ENCODE peak calls at places on chromosomes 7 and 10, in seven cellular contexts. E is heart left ventricle; D is activated CD8-positive, alpha-beta memory T cell treated with anti-CD3 and anti-CD28 coated beads for 4 hours; J is ELR; V is fibroblast of mammary gland; H is HT-29; B is cardiac fibroblast. Q is an unnamed sample.

GRCh38 chr7:24956021-24956420 is 24.0 kb downstream of the OSBPL3 start:
- DNase-seq in E (no peak), D (no peak), J (peak; percentile 60), V (no peak), H (no peak), B (no peak), Q (no peak)

GRCh38 chr10:121886997-121887622 is 40.7 kb downstream of the ATE1 start:
- DNase-seq in E (peak; percentile 70), D (no peak), J (peak; percentile 70), V (peak; percentile 73), H (peak; percentile 79), B (peak; percentile 80), Q (peak; percentile 42)

GRCh38 chr10:78443900-78444571 is 410.4 kb downstream of the RPS24 start:
- DNase-seq in E (no peak), D (no peak), J (no peak), V (peak; percentile 19), H (no peak), B (no peak), Q (no peak)

GRCh38 chr10:130967161-130967560 is 344.4 kb downstream of the TCERG1L start:
- DNase-seq in E (no peak), D (no peak), J (no peak), V (no peak), H (no peak), B (no peak), Q (no peak)

GRCh38 chr7:67100956-67101361 is 104.3 kb downstream of the TYW1 start:
- DNase-seq in E (no peak), D (no peak), J (no peak), V (no peak), H (no peak), B (peak; percentile 21), Q (no peak)

GRCh38 chr7:149104749-149105148 is 14.2 kb upstream of the ZNF786 start:
- DNase-seq in E (no peak), D (no peak), J (no peak), V (no peak), H (no peak), B (no peak), Q (no peak)

GRCh38 chr7:69123003-69123402 is 475.3 kb upstream of the AUTS2 start:
- DNase-seq in E (no peak), D (no peak), J (no peak), V (no peak), H (no peak), B (no peak), Q (no peak)

GRCh38 chr7:113945018-113945938 is 26.5 kb upstream of the PPP1R3A start:
- DNase-seq in E (peak; percentile 25), D (no peak), J (no peak), V (no peak), H (no peak), B (no peak), Q (no peak)

GRCh38 chr10:59362184-59362966 is at the start of gene FAM13C:
- DNase-seq in E (peak; percentile 83), D (no peak), J (peak; percentile 37), V (peak; percentile 42), H (no peak), B (peak; percentile 66), Q (peak; percentile 69)

GRCh38 chr10:114897593-114897992 is 40.4 kb upstream of the TRUB1 start:
- DNase-seq in E (no peak), D (no peak), J (no peak), V (no peak), H (no peak), B (no peak), Q (no peak)

GRCh38 chr7:77697535-77697831 is 1.2 kb downstream of the RSBN1L start:
- DNase-seq in E (no peak), D (no peak), J (no peak), V (no peak), H (no peak), B (no peak), Q (no peak)

GRCh38 chr7:18429547-18429946 is 66.0 kb upstream of the HDAC9 start:
- DNase-seq in E (no peak), D (no peak), J (peak; percentile 63), V (peak; percentile 38), H (no peak), B (peak; percentile 53), Q (peak; percentile 55)

GRCh38 chr10:15439381-15439837 is 68.3 kb upstream of the FAM171A1 start:
- DNase-seq in E (peak; percentile 71), D (no peak), J (peak; percentile 12), V (peak; percentile 68), H (no peak), B (peak; percentile 90), Q (peak; percentile 3)

GRCh38 chr7:106216517-106217088 is 68.2 kb downstream of the NAMPT start:
- DNase-seq in E (no peak), D (no peak), J (peak; percentile 96), V (peak; percentile 99), H (peak; percentile 84), B (peak; percentile 98), Q (peak; percentile 96)

GRCh38 chr7:156604311-156604710 is 36.3 kb upstream of the RNF32 start:
- DNase-seq in E (no peak), D (no peak), J (peak; percentile 28), V (peak; percentile 11), H (no peak), B (no peak), Q (peak; percentile 34)

GRCh38 chr10:77101416-77101815 is 536.2 kb downstream of the KCNMA1 start:
- DNase-seq in E (no peak), D (no peak), J (no peak), V (no peak), H (no peak), B (no peak), Q (no peak)

GRCh38 chr10:121831777-121832176 is 96.1 kb downstream of the ATE1 start:
- DNase-seq in E (no peak), D (no peak), J (no peak), V (no peak), H (no peak), B (no peak), Q (no peak)

GRCh38 chr7:83546586-83546985 is 102.4 kb downstream of the SEMA3E start:
- DNase-seq in E (no peak), D (no peak), J (peak; percentile 75), V (peak; percentile 33), H (peak; percentile 14), B (peak; percentile 4), Q (no peak)

GRCh38 chr10:103273026-103273425 is 3.9 kb upstream of the INA start:
- DNase-seq in E (no peak), D (no peak), J (peak; percentile 99), V (peak; percentile 100), H (no peak), B (peak; percentile 94), Q (peak; percentile 100)

GRCh38 chr10:112774210-112774609 is 175.8 kb upstream of the TCF7L2 start:
- DNase-seq in E (no peak), D (no peak), J (no peak), V (no peak), H (no peak), B (no peak), Q (no peak)

GRCh38 chr10:124741922-124742417 is 2.2 kb downstream of the FAM53B start:
- DNase-seq in E (no peak), D (no peak), J (no peak), V (no peak), H (no peak), B (no peak), Q (no peak)

GRCh38 chr7:155166108-155166507 is 96.0 kb downstream of the HTR5A start:
- DNase-seq in E (no peak), D (no peak), J (peak; percentile 61), V (peak; percentile 24), H (no peak), B (no peak), Q (no peak)

GRCh38 chr7:9891056-9891455 is 1082.6 kb upstream of the PHF14 start:
- DNase-seq in E (no peak), D (no peak), J (no peak), V (no peak), H (no peak), B (no peak), Q (no peak)

GRCh38 chr10:90447836-90448235 is 410.0 kb downstream of the HTR7 start:
- DNase-seq in E (no peak), D (no peak), J (no peak), V (peak; percentile 61), H (peak; percentile 46), B (peak; percentile 16), Q (no peak)

GRCh38 chr7:142587578-142588191 is 161.6 kb upstream of the PRSS1 start:
- DNase-seq in E (no peak), D (no peak), J (peak; percentile 83), V (peak; percentile 87), H (peak; percentile 87), B (peak; percentile 78), Q (peak; percentile 76)

GRCh38 chr7:23524473-23524872 is 7.3 kb downstream of the TRA2A start:
- DNase-seq in E (no peak), D (no peak), J (no peak), V (no peak), H (no peak), B (no peak), Q (no peak)

GRCh38 chr7:70736715-70737460 is 395.1 kb upstream of the GALNT17 start:
- DNase-seq in E (no peak), D (no peak), J (peak; percentile 85), V (peak; percentile 89), H (no peak), B (peak; percentile 67), Q (peak; percentile 77)

GRCh38 chr10:96672491-96673175 is 47.7 kb downstream of the PIK3AP1 start:
- DNase-seq in E (no peak), D (no peak), J (no peak), V (no peak), H (no peak), B (no peak), Q (no peak)

GRCh38 chr7:78134256-78134655 is 335.7 kb downstream of the PHTF2 start:
- DNase-seq in E (no peak), D (no peak), J (peak; percentile 85), V (peak; percentile 86), H (peak; percentile 44), B (peak; percentile 62), Q (peak; percentile 58)

GRCh38 chr10:113267616-113268015 is 285.2 kb upstream of the HABP2 start:
- DNase-seq in E (no peak), D (no peak), J (no peak), V (peak; percentile 15), H (no peak), B (no peak), Q (no peak)

GRCh38 chr10:88538038-88538437 is 45.1 kb downstream of the RNLS start:
- DNase-seq in E (no peak), D (no peak), J (no peak), V (peak; percentile 84), H (no peak), B (peak; percentile 90), Q (no peak)

GRCh38 chr10:110820321-110820814 is 51.4 kb upstream of the PDCD4 start:
- DNase-seq in E (no peak), D (no peak), J (no peak), V (no peak), H (no peak), B (peak; percentile 41), Q (no peak)

GRCh38 chr10:75718996-75719395 is 287.6 kb downstream of the LRMDA start:
- DNase-seq in E (no peak), D (no peak), J (no peak), V (no peak), H (no peak), B (peak; percentile 3), Q (no peak)

GRCh38 chr10:13708256-13708990 is 121.7 kb downstream of the PRPF18 start:
- DNase-seq in E (no peak), D (no peak), J (peak; percentile 85), V (no peak), H (no peak), B (no peak), Q (no peak)

GRCh38 chr10:109914966-109915365 is 8.3 kb downstream of the XPNPEP1 start:
- DNase-seq in E (no peak), D (no peak), J (peak; percentile 92), V (peak; percentile 88), H (peak; percentile 90), B (peak; percentile 77), Q (peak; percentile 86)